ENCODE peak calls at places on chromosomes 7 and 10, in four cellular contexts. D, R, V and Q are unnamed samples.

GRCh38 chr10:76119515-76119914 is 688.1 kb downstream of the LRMDA start:
- DNase-seq in R (no peak), V (no peak), D (no peak), Q (no peak)

GRCh38 chr10:104054430-104054829 is 31.2 kb downstream of the COL17A1 start:
- DNase-seq in R (no peak), V (peak; percentile 36), D (no peak), Q (no peak)

GRCh38 chr7:42014625-42015412 is 222.2 kb downstream of the GLI3 start:
- DNase-seq in D (peak; percentile 66), R (peak; percentile 29), V (peak; percentile 75), Q (no peak)

GRCh38 chr10:47294501-47294900 is 5.5 kb upstream of the GDF10 start:
- DNase-seq in R (no peak), D (no peak), V (no peak), Q (no peak)

GRCh38 chr10:11015371-11015934 is 2.2 kb upstream of the CELF2 start:
- DNase-seq in D (no peak), R (no peak), V (no peak), Q (no peak)

GRCh38 chr10:45442670-45443069 is 68.7 kb downstream of the ALOX5 start:
- DNase-seq in R (no peak), V (no peak), D (peak; percentile 33), Q (no peak)

GRCh38 chr10:63605568-63605967 is 84.4 kb downstream of the REEP3 start:
- DNase-seq in R (no peak), D (no peak), V (no peak), Q (no peak)

GRCh38 chr7:6385110-6385792 is 62.5 kb downstream of the DAGLB start:
- DNase-seq in D (no peak), R (peak; percentile 91), V (peak; percentile 92), Q (no peak)

GRCh38 chr7:135407884-135408283 is 102.0 kb downstream of the CNOT4 start:
- DNase-seq in V (no peak), R (no peak), D (no peak), Q (no peak)

GRCh38 chr10:122245136-122245535 is 26.0 kb upstream of the BTBD16 start:
- DNase-seq in D (no peak), R (no peak), V (no peak), Q (no peak)

GRCh38 chr10:94076325-94076841 is 82.7 kb downstream of the PLCE1 start:
- DNase-seq in V (peak; percentile 37), R (peak; percentile 39), D (no peak), Q (no peak)

GRCh38 chr10:86286591-86287421 is 79.8 kb downstream of the GRID1 start:
- DNase-seq in R (no peak), D (no peak), V (no peak), Q (no peak)

GRCh38 chr10:77267703-77268630 is 369.6 kb downstream of the KCNMA1 start:
- DNase-seq in V (no peak), R (no peak), D (no peak), Q (no peak)

GRCh38 chr7:30428586-30429530 is 49.7 kb downstream of the NOD1 start:
- DNase-seq in R (no peak), V (no peak), D (no peak), Q (no peak)

GRCh38 chr10:75392744-75393143 is 8.8 kb downstream of the ZNF503 start:
- DNase-seq in V (no peak), D (no peak), R (no peak), Q (no peak)

GRCh38 chr7:1678070-1678543 is 8.0 kb downstream of the ELFN1 start:
- DNase-seq in V (no peak), D (no peak), R (no peak), Q (no peak)

GRCh38 chr10:79242620-79243152 is 104.6 kb upstream of the PPIF start:
- DNase-seq in D (no peak), R (no peak), V (no peak), Q (no peak)

GRCh38 chr7:28630350-28630749 is 218.0 kb downstream of the CREB5 start:
- DNase-seq in V (no peak), D (no peak), R (no peak), Q (no peak)

GRCh38 chr7:132614428-132615076 is 38.3 kb upstream of the PLXNA4 start:
- DNase-seq in D (peak; percentile 7), R (no peak), V (no peak), Q (no peak)

GRCh38 chr10:27745380-27745718 is 270 bp downstream of the MKX start:
- DNase-seq in D (no peak), R (no peak), V (no peak), Q (no peak)

GRCh38 chr10:44476421-44476820 is 91.5 kb upstream of the CXCL12 start:
- DNase-seq in V (no peak), R (no peak), D (no peak), Q (no peak)

DNA sequence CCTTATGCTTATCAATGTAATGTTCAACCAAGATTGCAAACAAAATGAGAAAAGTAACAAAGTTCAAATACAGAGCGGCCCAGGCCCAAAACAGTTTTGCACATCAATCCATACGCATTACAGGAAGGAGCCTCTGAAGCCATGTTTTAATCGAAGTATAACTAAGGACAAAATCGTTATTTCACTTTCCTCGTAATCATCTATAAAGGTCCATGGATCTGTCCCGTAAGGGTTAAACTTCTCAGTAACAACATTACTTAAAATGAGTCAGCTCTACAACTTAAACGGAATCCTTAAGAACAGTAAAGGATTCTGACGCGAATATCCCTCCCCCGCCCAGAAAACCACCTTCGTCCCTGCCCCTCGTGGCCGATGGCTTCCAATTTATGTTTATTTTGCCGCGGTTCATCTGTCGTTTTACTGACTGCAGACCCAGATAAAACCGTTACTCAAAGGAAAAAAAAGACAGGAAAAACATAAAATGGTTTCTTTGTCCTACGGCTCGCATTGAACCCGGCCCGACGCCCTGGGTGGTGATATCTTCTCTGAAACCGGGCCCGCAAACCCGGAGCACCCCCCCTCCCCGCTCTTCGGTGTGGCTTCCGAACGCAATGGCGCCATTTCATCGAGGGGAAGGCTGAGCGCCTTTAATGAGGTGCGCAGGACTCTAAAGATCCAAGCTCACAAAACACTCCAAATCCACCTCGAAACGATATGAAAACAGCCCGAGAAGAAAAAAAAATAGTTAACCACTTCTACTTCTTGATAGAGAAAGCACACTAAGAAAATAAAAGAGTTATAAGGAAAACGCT is 1.0 kb downstream of the HNRNPA2B1 start:
- DNase-seq in V (peak; percentile 71), D (peak; percentile 83), R (no peak), Q (no peak)
- TF ChIP-seq POLR2A in V (no peak), D (no peak), R (peak; percentile 31), Q (no peak)

GRCh38 chr10:13113544-13113943 is 13.6 kb downstream of the OPTN start:
- DNase-seq in V (no peak), R (no peak), D (no peak), Q (no peak)
- TF ChIP-seq CHD4 in V (no peak), R (no peak), D (no peak), Q (no peak)

DNA sequence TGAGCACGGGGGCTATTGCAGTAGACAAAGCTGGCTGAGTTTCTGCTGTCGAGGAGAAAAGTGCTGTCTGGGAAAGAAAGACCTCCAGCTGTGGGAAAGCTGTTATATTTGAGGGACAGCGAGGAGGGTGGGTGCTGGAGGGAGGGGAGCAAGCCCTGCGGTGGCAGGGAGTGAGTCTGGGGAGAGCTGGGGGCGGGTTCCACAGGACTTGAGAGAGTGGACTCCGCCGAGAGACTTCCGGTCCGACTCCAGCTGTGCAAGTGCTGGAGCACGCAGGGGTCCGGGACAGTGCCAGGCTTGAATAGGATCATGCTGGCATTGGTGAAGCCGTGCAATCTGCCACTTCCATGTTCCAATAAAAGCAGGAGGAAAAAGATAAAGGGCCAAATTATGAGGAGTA is 602.1 kb upstream of the FOXK1 start:
- DNase-seq in R (no peak), V (no peak), D (no peak), Q (no peak)
- TF ChIP-seq POLR2A in R (no peak), V (no peak), D (no peak), Q (no peak)

GRCh38 chr7:144835668-144836544 is at the start of gene TPK1:
- DNase-seq in D (peak; percentile 98), V (peak; percentile 95), R (peak; percentile 74), Q (peak; percentile 74)

GRCh38 chr7:144836545-144836842 is 641 bp upstream of the TPK1 start:
- DNase-seq in R (no peak), V (no peak), D (no peak), Q (no peak)

GRCh38 chr7:144835166-144835611 is 664 bp downstream of the TPK1 start:
- DNase-seq in D (peak; percentile 68), V (peak; percentile 55), R (peak; percentile 1), Q (peak; percentile 21)

GRCh38 chr7:144830811-144831210 is 5.0 kb downstream of the TPK1 start:
- DNase-seq in R (no peak), D (peak; percentile 50), V (no peak), Q (no peak)

DNA sequence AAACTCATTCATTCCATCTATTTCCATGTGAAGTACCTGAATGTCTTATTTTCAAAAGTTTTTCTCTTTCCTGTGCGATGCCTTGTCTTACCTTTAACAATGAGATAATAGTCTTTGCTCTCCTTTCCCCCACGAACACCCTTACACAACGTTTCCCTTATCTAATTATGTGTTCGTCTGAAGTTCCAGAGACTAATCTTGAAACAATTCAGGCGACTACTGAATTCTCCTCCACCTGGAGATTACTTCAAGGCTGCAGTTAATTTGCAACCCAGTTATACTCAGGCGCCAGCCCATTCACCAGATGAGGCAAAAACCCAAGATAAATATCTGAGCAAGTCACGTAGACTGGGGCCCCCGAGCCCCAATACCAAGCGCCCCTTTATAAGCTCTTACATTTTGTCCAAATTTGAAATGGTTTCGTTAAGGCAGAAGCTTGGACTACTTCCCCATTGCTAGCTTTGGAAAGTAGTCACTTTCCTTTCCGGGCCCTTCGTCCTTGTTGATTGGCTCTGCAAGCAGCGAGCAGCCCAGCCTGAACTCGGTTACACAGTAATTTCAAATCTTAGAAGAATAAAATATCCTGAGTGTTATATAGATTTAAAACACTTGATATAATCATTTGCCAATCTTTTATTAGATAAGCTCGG is 1.2 kb downstream of the TPK1 start:
- DNase-seq in D (peak; percentile 49), R (no peak), V (peak; percentile 1), Q (peak; percentile 23)
- TF ChIP-seq CHD4 in D (no peak), R (no peak), V (no peak), Q (no peak)

DNA sequence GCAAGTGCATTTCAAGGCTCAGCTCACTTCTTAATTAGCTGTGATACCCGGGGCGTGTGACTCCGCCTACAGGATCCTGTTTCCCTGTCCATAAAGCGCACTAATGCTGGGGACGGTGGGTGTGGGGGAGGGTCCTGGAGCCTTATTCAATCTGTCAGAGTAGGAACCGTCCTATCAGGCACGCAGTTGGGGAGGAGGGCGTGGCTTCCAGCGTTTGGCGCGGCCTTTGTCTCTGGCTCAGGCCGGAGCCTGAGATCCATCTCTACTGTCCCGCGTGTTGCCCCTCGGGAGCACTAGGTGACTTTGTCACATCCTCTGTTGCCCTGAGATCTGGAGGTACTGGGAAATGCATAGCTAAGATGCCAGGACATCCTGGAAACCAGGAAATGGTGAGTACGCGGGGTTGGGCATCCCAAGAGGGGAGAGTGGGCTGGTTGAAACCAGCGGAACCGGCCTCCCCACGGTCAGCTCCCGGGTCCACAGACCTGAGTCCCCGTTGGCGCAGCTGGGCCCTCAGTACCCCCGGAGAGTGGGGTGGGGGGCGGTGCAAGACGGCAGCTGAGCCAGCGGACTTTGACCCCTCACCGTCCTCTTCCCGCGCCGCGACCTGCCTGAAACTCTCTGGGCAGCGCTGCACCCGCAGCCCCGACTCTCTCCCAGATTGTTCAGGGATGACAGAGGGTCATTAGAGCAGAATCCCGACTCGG is 104.4 kb upstream of the ZNF92 start:
- DNase-seq in R (peak; percentile 90), V (peak; percentile 91), D (peak; percentile 97), Q (peak; percentile 73)
- TF ChIP-seq POLR2A in R (peak; percentile 64), V (peak; percentile 27), D (peak; percentile 83), Q (peak; percentile 74)

GRCh38 chr10:69732147-69732825 is 69.4 kb upstream of the COL13A1 start:
- DNase-seq in V (no peak), D (no peak), R (no peak), Q (no peak)
- TF ChIP-seq CHD4 in V (no peak), D (no peak), R (no peak), Q (no peak)